ENCODE peak calls at places on chromosomes 13 and 19, in six cellular contexts. P is foreskin fibroblast, F is GM04503, T is hepatocyte, V is pancreas, N is amygdala. I is an unnamed sample.

GRCh38 chr13:77554079-77554478 is 18.6 kb downstream of the SCEL start:
- DNase-seq in V (no peak), P (no peak), N (no peak), F (no peak), T (no peak), I (no peak)

GRCh38 chr13:21537105-21537504 is 66.9 kb downstream of the MICU2 start:
- DNase-seq in N (no peak), F (no peak), V (no peak), P (no peak), T (no peak), I (no peak)

GRCh38 chr13:48626726-48627451 is 26.8 kb upstream of the CYSLTR2 start:
- DNase-seq in T (no peak), N (no peak), P (no peak), V (no peak), F (no peak), I (no peak)

GRCh38 chr19:48444933-48445194 is 919 bp upstream of the GRWD1 start:
- DNase-seq in N (no peak), V (no peak), P (no peak), T (no peak), F (no peak), I (no peak)

GRCh38 chr13:24870380-24870760 is 106.4 kb downstream of the RNF17 start:
- DNase-seq in T (no peak), V (no peak), N (no peak), F (no peak), P (no peak), I (no peak)

GRCh38 chr13:73369095-73369494 is 310.3 kb downstream of the KLF5 start:
- DNase-seq in P (no peak), F (no peak), V (no peak), T (no peak), N (no peak), I (no peak)

GRCh38 chr19:33205110-33205509 is 11.0 kb downstream of the LRP3 start:
- DNase-seq in V (peak), T (no peak), P (no peak), F (no peak), N (no peak), I (no peak)

GRCh38 chr19:1874554-1875185 is 10.6 kb downstream of the ABHD17A start:
- DNase-seq in N (no peak), F (no peak), T (no peak), P (no peak), V (no peak), I (no peak)

GRCh38 chr13:98563071-98563470 is 13.8 kb downstream of the STK24 start:
- DNase-seq in P (no peak), F (no peak), T (no peak), N (no peak), V (no peak), I (no peak)

GRCh38 chr13:45674908-45675307 is 27.2 kb upstream of the CBY2 start:
- DNase-seq in P (peak), T (peak), N (no peak), F (peak), V (no peak), I (no peak)

GRCh38 chr13:25169356-25169755 is 2.7 kb downstream of the AMER2 start:
- DNase-seq in T (no peak), F (no peak), P (no peak), N (no peak), V (no peak), I (no peak)

GRCh38 chr13:110560606-110561334 is 752 bp downstream of the RAB20 start:
- DNase-seq in T (peak), V (peak), P (peak), F (no peak), N (no peak), I (no peak)

I was measured in frontal cortex.